ENCODE peak calls at places on chromosome 12, in five cellular contexts. J is ovary, Z is heart left ventricle, E is stomach, A is right lobe of liver. S is an unnamed sample.

GRCh38 chr12:93297032-93297431 is 80.7 kb upstream of the NUDT4 start:
- DNase-seq in J (no peak), Z (no peak), E (no peak), A (no peak), S (no peak)

GRCh38 chr12:100391856-100392255 is 35.0 kb downstream of the SLC17A8 start:
- DNase-seq in J (no peak), Z (no peak), E (peak; percentile 31), A (peak; percentile 56), S (peak; percentile 59)

GRCh38 chr12:29229937-29230336 is 80.9 kb downstream of the FAR2 start:
- DNase-seq in J (no peak), Z (no peak), E (no peak), A (no peak), S (no peak)

GRCh38 chr12:79252358-79253075 is 387.9 kb downstream of the SYT1 start:
- DNase-seq in J (no peak), Z (no peak), E (no peak), A (no peak), S (no peak)

GRCh38 chr12:93851245-93851665 is 174.1 kb downstream of the CRADD start:
- DNase-seq in J (no peak), Z (no peak), E (no peak), A (no peak), S (no peak)

GRCh38 chr12:101823891-101824290 is 6.9 kb downstream of the GNPTAB start:
- DNase-seq in J (no peak), Z (peak; percentile 70), E (peak; percentile 53), A (no peak), S (peak; percentile 33)

GRCh38 chr12:121089031-121089812 is 43.5 kb upstream of the P2RX7 start:
- DNase-seq in J (peak; percentile 46), Z (no peak), E (peak; percentile 36), A (peak; percentile 55), S (no peak)

GRCh38 chr12:107223816-107224215 is 130.5 kb upstream of the CRY1 start:
- DNase-seq in J (no peak), Z (no peak), E (no peak), A (no peak), S (no peak)

GRCh38 chr12:109449845-109450532 is 27.1 kb downstream of the KCTD10 start:
- DNase-seq in J (no peak), Z (no peak), E (no peak), A (no peak), S (no peak)

GRCh38 chr12:78489990-78490389 is 374.6 kb upstream of the SYT1 start:
- DNase-seq in J (no peak), Z (no peak), E (no peak), A (no peak), S (no peak)

GRCh38 chr12:47797432-47797831 is 22.3 kb downstream of the HDAC7 start:
- DNase-seq in J (no peak), Z (no peak), E (peak; percentile 49), A (peak; percentile 64), S (no peak)

GRCh38 chr12:15823360-15824128 is 34.4 kb upstream of the EPS8 start:
- DNase-seq in J (no peak), Z (no peak), E (no peak), A (peak; percentile 58), S (no peak)

GRCh38 chr12:75818863-75819262 is 212.7 kb downstream of the PHLDA1 start:
- DNase-seq in J (no peak), Z (no peak), E (no peak), A (no peak), S (no peak)

GRCh38 chr12:111398530-111398929 is 7.2 kb upstream of the SH2B3 start:
- DNase-seq in J (no peak), Z (no peak), E (no peak), A (no peak), S (no peak)

GRCh38 chr12:115222220-115222619 is 538.2 kb upstream of the TBX3 start:
- DNase-seq in J (no peak), Z (no peak), E (no peak), A (no peak), S (no peak)

GRCh38 chr12:102031852-102032251 is 29.9 kb downstream of the WASHC3 start:
- DNase-seq in J (no peak), Z (no peak), E (no peak), A (no peak), S (no peak)

GRCh38 chr12:89129471-89129870 is 222.8 kb downstream of the DUSP6 start:
- DNase-seq in J (no peak), Z (no peak), E (no peak), A (no peak), S (no peak)

GRCh38 chr12:73623421-73623820 is 914.2 kb upstream of the ATXN7L3B start:
- DNase-seq in J (no peak), Z (no peak), E (no peak), A (no peak), S (no peak)

GRCh38 chr12:70994217-70994788 is 73.8 kb upstream of the PTPRR start:
- DNase-seq in J (no peak), Z (no peak), E (no peak), A (no peak), S (peak; percentile 28)

GRCh38 chr12:109264095-109264942 is 44.8 kb downstream of the FOXN4 start:
- DNase-seq in J (peak; percentile 87), Z (peak; percentile 62), E (peak; percentile 82), A (peak; percentile 70), S (peak; percentile 54)

GRCh38 chr12:77239617-77240016 is 174.2 kb upstream of the E2F7 start:
- DNase-seq in J (no peak), Z (no peak), E (no peak), A (no peak), S (no peak)

GRCh38 chr12:49706351-49707126 is 666 bp downstream of the FMNL3 start:
- DNase-seq in J (peak; percentile 70), Z (peak; percentile 37), E (peak; percentile 26), A (peak; percentile 50), S (no peak)

GRCh38 chr12:49703647-49704137 is 3.5 kb downstream of the FMNL3 start:
- DNase-seq in J (no peak), Z (peak; percentile 15), E (no peak), A (no peak), S (no peak)

GRCh38 chr12:49707812-49708147 is 575 bp upstream of the FMNL3 start:
- DNase-seq in J (no peak), Z (no peak), E (no peak), A (no peak), S (no peak)

GRCh38 chr12:49707127-49707811 is at the start of gene FMNL3:
- DNase-seq in J (peak; percentile 100), Z (peak; percentile 98), E (peak; percentile 99), A (peak; percentile 98), S (peak; percentile 98)

DNA sequence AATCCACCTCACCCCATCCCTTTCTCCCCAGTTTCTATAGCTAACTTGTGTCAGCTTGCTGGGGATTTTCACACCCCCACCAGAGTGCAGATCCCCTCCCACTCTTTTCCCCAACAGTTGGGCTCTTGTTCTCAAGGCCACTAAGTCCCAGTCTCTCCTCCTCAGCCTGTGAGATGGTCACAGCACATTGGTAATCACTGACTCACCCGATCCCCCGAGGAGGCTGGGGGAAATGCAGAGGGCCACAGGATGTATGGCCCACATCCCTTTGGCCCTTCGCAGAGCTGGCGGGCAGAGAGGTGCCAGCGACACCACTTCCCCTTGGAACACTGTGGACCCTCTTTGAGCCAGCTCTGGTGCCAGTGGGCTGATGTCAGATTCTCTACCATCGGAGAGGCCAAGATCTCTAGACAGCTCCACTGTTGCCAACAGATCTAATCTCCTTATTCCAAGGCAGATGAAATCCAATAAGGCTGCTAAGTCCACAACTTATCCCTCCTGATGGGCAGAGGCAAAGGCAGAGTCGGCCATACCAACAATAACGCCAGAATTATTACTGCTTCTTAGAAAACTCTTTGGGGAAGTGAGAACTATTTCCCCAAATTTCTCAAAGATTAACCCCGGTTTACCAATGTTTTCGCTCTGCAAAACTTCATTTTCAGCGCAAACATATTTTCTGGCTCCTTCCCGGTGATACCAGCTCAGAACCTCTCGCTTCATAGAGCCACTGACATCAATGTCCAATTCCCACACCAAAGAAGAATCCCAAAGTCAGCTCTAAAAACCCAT is 1.5 kb downstream of the FMNL3 start:
- DNase-seq in J (peak; percentile 47), Z (peak; percentile 44), E (no peak), A (peak; percentile 46), S (peak; percentile 15)
- TF ChIP-seq POLR2A in J (no peak), Z (no peak), E (no peak), A (no peak), S (peak; percentile 54)

GRCh38 chr12:38905480-38906351 is at the start of gene CPNE8:
- DNase-seq in J (peak; percentile 84), Z (peak; percentile 86), E (peak; percentile 61), A (peak; percentile 92), S (peak; percentile 66)
- TF ChIP-seq POLR2A in J (peak; percentile 69), Z (peak; percentile 55), E (no peak), A (peak; percentile 76), S (peak; percentile 60)

GRCh38 chr12:466762-467161 is 7.0 kb downstream of the B4GALNT3 start:
- DNase-seq in J (no peak), Z (no peak), E (no peak), A (no peak), S (no peak)

GRCh38 chr12:467591-467990 is 7.9 kb downstream of the B4GALNT3 start:
- DNase-seq in J (no peak), Z (no peak), E (no peak), A (no peak), S (no peak)

GRCh38 chr12:470133-470532 is 10.4 kb downstream of the B4GALNT3 start:
- DNase-seq in J (no peak), Z (no peak), E (no peak), A (no peak), S (no peak)

GRCh38 chr12:466039-466438 is 6.3 kb downstream of the B4GALNT3 start:
- DNase-seq in J (no peak), Z (no peak), E (peak; percentile 81), A (no peak), S (no peak)

DNA sequence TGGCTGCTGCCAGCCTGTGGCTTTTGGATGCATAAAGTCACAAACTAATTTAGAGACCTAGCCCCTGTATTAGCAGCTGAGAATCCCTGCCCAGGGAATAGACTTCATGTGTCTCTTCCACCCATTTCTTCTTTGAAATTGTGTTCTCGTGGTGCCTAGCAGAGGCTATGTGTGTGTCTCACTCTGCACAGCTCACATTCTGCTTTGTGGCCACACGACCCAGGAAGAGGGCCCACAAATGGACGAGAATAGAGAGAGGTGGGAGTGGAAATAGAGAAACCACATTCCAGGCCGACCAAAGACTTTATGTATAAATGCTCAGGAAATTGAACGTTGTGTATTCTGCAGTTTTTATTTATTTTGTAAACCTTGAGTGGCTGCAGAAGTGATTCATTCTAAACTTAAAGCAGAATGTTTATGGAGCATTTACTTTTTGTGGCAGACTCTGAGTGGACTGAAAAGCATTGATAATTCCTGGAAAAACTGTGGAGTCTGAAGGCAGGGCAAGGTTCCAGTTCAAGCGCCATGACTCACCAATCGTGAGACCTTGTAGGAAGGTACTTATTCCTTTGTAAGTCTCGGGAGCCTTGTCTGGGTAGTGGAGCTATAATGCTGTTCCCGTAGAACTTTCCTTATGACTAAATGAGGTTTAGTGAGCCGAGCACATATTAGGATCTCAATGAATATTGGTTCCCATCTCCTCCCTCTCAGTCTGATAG is 9.1 kb downstream of the B4GALNT3 start:
- DNase-seq in J (no peak), Z (no peak), E (peak; percentile 61), A (no peak), S (no peak)
- TF ChIP-seq POLR2A in J (no peak), Z (no peak), E (no peak), A (no peak), S (no peak)

DNA sequence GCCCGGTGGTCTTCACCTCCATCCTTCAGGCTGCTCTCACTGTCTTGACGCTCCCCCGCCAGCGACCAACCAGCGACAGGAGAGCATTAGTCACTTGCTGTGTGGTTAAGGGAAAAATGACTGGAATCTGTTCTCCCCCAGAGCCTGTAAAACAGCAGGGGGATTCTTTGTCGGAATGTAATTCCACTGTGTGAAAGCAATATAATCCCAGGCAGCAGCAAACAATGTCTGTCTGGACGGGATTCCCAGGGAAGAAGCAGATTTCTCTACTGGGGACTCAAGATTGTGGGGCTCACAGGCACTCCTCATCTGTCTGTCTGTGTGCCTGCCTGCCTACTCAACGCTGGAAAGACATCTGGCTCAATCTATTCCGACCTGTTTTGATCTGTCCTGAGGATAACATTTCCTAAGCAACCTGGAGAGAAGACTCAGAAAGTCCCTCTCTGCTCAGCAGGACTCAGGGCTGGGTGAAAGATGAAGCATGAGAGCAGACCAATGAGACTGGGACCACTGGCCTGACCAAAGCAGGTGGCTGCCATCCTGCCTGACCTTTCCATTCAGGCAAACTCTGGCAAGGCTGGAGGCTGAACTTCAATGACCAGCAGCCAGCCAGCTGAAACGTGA is 54.6 kb downstream of the NUAK1 start:
- DNase-seq in J (no peak), Z (no peak), E (no peak), A (no peak), S (no peak)
- TF ChIP-seq POLR2A in J (no peak), Z (no peak), E (no peak), A (no peak), S (no peak)

S was measured in tibial nerve.